ENCODE peak calls at places on chromosomes 2 and 18, in eight cellular contexts. R, Z, L, F, P, S, I and W are unnamed samples.

GRCh38 chr2:100242416-100242815 is 79.9 kb downstream of the LONRF2 start:
- DNase-seq in R (no peak), Z (no peak), L (no peak), F (no peak), P (no peak), S (no peak), I (no peak), W (no peak)

GRCh38 chr2:203804766-203805484 is 62.6 kb upstream of the CTLA4 start:
- DNase-seq in R (no peak), Z (no peak), L (no peak), F (no peak), P (no peak), S (no peak), I (no peak), W (no peak)

GRCh38 chr2:105373344-105373781 is 25.5 kb downstream of the FHL2 start:
- DNase-seq in R (no peak), Z (no peak), L (no peak), F (no peak), P (peak; percentile 41), S (no peak), I (peak; percentile 49), W (no peak)

GRCh38 chr2:38146302-38146916 is 70.5 kb upstream of the CYP1B1 start:
- DNase-seq in R (no peak), Z (no peak), L (no peak), F (no peak), P (peak; percentile 74), S (no peak), I (peak; percentile 59), W (peak; percentile 91)

GRCh38 chr2:165082479-165082878 is 121.4 kb downstream of the SCN3A start:
- DNase-seq in R (no peak), Z (no peak), L (no peak), F (no peak), P (no peak), S (no peak), I (no peak), W (no peak)

GRCh38 chr2:170253721-170254230 is 75.8 kb downstream of the MYO3B start:
- DNase-seq in R (no peak), Z (no peak), L (no peak), F (no peak), P (no peak), S (no peak), I (no peak), W (no peak)

GRCh38 chr2:43882312-43882711 is 43.5 kb downstream of the ABCG8 start:
- DNase-seq in R (no peak), Z (no peak), L (no peak), F (no peak), P (no peak), S (no peak), I (no peak), W (no peak)

GRCh38 chr2:71696381-71696780 is 243.0 kb downstream of the DYSF start:
- DNase-seq in R (no peak), Z (no peak), L (no peak), F (no peak), P (no peak), S (no peak), I (peak; percentile 18), W (no peak)

GRCh38 chr18:48715651-48716354 is 177.0 kb downstream of the CTIF start:
- DNase-seq in R (no peak), Z (no peak), L (no peak), F (no peak), P (peak; percentile 64), S (no peak), I (peak; percentile 75), W (no peak)

GRCh38 chr2:96877513-96878159 is 7.8 kb upstream of the SEMA4C start:
- DNase-seq in R (no peak), Z (no peak), L (no peak), F (no peak), P (no peak), S (no peak), I (no peak), W (no peak)

GRCh38 chr2:146489386-146489785 is 1355.4 kb upstream of the ACVR2A start:
- DNase-seq in R (no peak), Z (no peak), L (no peak), F (no peak), P (no peak), S (no peak), I (no peak), W (peak; percentile 43)

GRCh38 chr2:234457421-234457820 is 39.5 kb downstream of the ARL4C start:
- DNase-seq in R (no peak), Z (no peak), L (no peak), F (no peak), P (no peak), S (no peak), I (no peak), W (no peak)

GRCh38 chr18:8801263-8801901 is 96.0 kb downstream of the MTCL1 start:
- DNase-seq in R (no peak), Z (no peak), L (no peak), F (no peak), P (peak; percentile 54), S (no peak), I (no peak), W (peak; percentile 86)

GRCh38 chr2:234823877-234824376 is 127.9 kb upstream of the SH3BP4 start:
- DNase-seq in R (no peak), Z (no peak), L (no peak), F (no peak), P (peak; percentile 93), S (no peak), I (no peak), W (peak; percentile 74)

GRCh38 chr18:49708674-49709580 is 104.4 kb downstream of the ACAA2 start:
- DNase-seq in R (no peak), Z (no peak), L (no peak), F (no peak), P (no peak), S (no peak), I (no peak), W (no peak)

GRCh38 chr2:45986509-45986908 is 310.7 kb upstream of the EPAS1 start:
- DNase-seq in R (no peak), Z (no peak), L (no peak), F (no peak), P (no peak), S (no peak), I (no peak), W (no peak)

GRCh38 chr2:186751078-186751477 is 57.2 kb downstream of the FAM171B start:
- DNase-seq in R (no peak), Z (no peak), L (no peak), F (no peak), P (no peak), S (no peak), I (no peak), W (no peak)